ENCODE peak calls at places on chromosomes 12 and 14, in four cellular contexts. C, S, K and O are unnamed samples.

GRCh38 chr12:123643911-123644310 is 10.3 kb downstream of the GTF2H3 start:
- DNase-seq in C (no peak), S (no peak), K (no peak), O (no peak)

GRCh38 chr12:19382111-19382526 is 57.2 kb upstream of the AEBP2 start:
- DNase-seq in C (peak), S (no peak), K (no peak), O (no peak)

GRCh38 chr14:21229821-21230220 is 39.4 kb downstream of the HNRNPC start:
- DNase-seq in C (no peak), S (no peak), K (no peak), O (no peak)

GRCh38 chr14:76720382-76720813 is 40.9 kb upstream of the VASH1 start:
- DNase-seq in C (no peak), S (no peak), K (no peak), O (peak)

GRCh38 chr14:51443195-51444018 is 203.4 kb downstream of the TMX1 start:
- DNase-seq in C (no peak), S (no peak), K (no peak), O (no peak)

GRCh38 chr12:124761876-124762275 is 101.8 kb downstream of the SCARB1 start:
- DNase-seq in C (no peak), S (peak), K (no peak), O (no peak)

GRCh38 chr14:100129161-100129589 is 30.3 kb downstream of the DEGS2 start:
- DNase-seq in C (no peak), S (no peak), K (no peak), O (no peak)

GRCh38 chr12:20463920-20464524 is 95.7 kb downstream of the PDE3A start:
- DNase-seq in C (peak), S (no peak), K (no peak), O (no peak)

GRCh38 chr12:18696971-18697602 is 40.7 kb downstream of the PLCZ1 start:
- DNase-seq in C (no peak), S (no peak), K (no peak), O (no peak)

GRCh38 chr12:124852329-124852831 is 11.3 kb downstream of the SCARB1 start:
- DNase-seq in C (no peak), S (no peak), K (peak), O (no peak)

GRCh38 chr12:63151061-63151897 is at the start of gene AVPR1A:
- DNase-seq in C (peak), S (no peak), K (no peak), O (peak)

GRCh38 chr14:75123991-75124390 is 2.9 kb downstream of the NEK9 start:
- DNase-seq in C (peak), S (no peak), K (no peak), O (no peak)

GRCh38 chr12:45285717-45286116 is 69.8 kb downstream of the ANO6 start:
- DNase-seq in C (no peak), S (no peak), K (no peak), O (no peak)

GRCh38 chr14:69625299-69626131 is 14.1 kb downstream of the SUSD6 start:
- DNase-seq in C (no peak), S (no peak), K (peak), O (no peak)

GRCh38 chr12:95218164-95218851 is 701 bp downstream of the VEZT start:
- DNase-seq in C (peak), S (no peak), K (peak), O (no peak)

GRCh38 chr12:32139064-32139421 is 32.4 kb downstream of the BICD1 start:
- DNase-seq in C (no peak), S (no peak), K (no peak), O (no peak)

GRCh38 chr14:105528197-105528858 is 1.9 kb downstream of the TMEM121 start:
- DNase-seq in C (peak), S (peak), K (peak), O (peak)

GRCh38 chr12:110262442-110263388 is 18.3 kb upstream of the ATP2A2 start:
- DNase-seq in C (no peak), S (peak), K (no peak), O (no peak)

GRCh38 chr14:73728106-73729014 is 14.2 kb upstream of the PNMA1 start:
- DNase-seq in C (peak), S (peak), K (peak), O (peak)

GRCh38 chr12:107670999-107671643 is 14.5 kb upstream of the PWP1 start:
- DNase-seq in C (no peak), S (no peak), K (no peak), O (peak)

GRCh38 chr12:65170245-65170881 is 980 bp downstream of the LEMD3 start:
- DNase-seq in C (peak), S (peak), K (peak), O (peak)

GRCh38 chr12:6821271-6821673 is 349 bp upstream of the GPR162 start:
- DNase-seq in C (peak), S (peak), K (no peak), O (peak)

GRCh38 chr12:69704357-69704756 is 5.3 kb upstream of the BEST3 start:
- DNase-seq in C (no peak), S (no peak), K (no peak), O (no peak)

GRCh38 chr14:53006931-53007330 is 56.1 kb upstream of the FERMT2 start:
- DNase-seq in C (no peak), S (no peak), K (no peak), O (no peak)

GRCh38 chr12:107296681-107297086 is 203.3 kb upstream of the CRY1 start:
- DNase-seq in C (peak), S (no peak), K (no peak), O (no peak)

GRCh38 chr12:3281588-3282150 is 204.5 kb downstream of the TSPAN9 start:
- DNase-seq in C (no peak), S (no peak), K (no peak), O (no peak)

GRCh38 chr12:32895688-32896437 is 714 bp downstream of the PKP2 start:
- DNase-seq in C (peak), S (no peak), K (no peak), O (peak)

GRCh38 chr12:107107381-107107780 is 14.0 kb upstream of the CRY1 start:
- DNase-seq in C (no peak), S (no peak), K (no peak), O (no peak)

GRCh38 chr12:84857809-84858208 is 54.8 kb downstream of the SLC6A15 start:
- DNase-seq in C (no peak), S (no peak), K (no peak), O (no peak)

GRCh38 chr14:55125403-55125802 is 3.6 kb upstream of the LGALS3 start:
- DNase-seq in C (no peak), S (no peak), K (no peak), O (no peak)

GRCh38 chr14:99952039-99952438 is 113.2 kb upstream of the EVL start:
- DNase-seq in C (no peak), S (no peak), K (no peak), O (no peak)

GRCh38 chr12:71243375-71243774 is 85.6 kb upstream of the TSPAN8 start:
- DNase-seq in C (no peak), S (no peak), K (no peak), O (no peak)

GRCh38 chr14:19993438-19993837 is 8.5 kb upstream of the OR4Q2 start:
- DNase-seq in C (no peak), S (no peak), K (no peak), O (no peak)

GRCh38 chr12:120216742-120217595 is 16.1 kb upstream of the RPLP0 start:
- DNase-seq in C (no peak), S (no peak), K (no peak), O (no peak)

GRCh38 chr14:23153891-23154796 is 29.3 kb downstream of the SLC7A8 start:
- DNase-seq in C (no peak), S (peak), K (no peak), O (peak)

GRCh38 chr12:130954544-130954831 is 781 bp downstream of the ADGRD1 start:
- DNase-seq in C (no peak), S (peak), K (no peak), O (no peak)